ENCODE peak calls at places on chromosomes 7 and 10, in four cellular contexts. Y, X, S and N are unnamed samples.

GRCh38 chr7:12927635-12928434 is 240.4 kb downstream of the ARL4A start:
- DNase-seq in Y (no peak), X (no peak), S (no peak), N (no peak)

GRCh38 chr10:120586471-120586872 is 129.4 kb downstream of the PLPP4 start:
- DNase-seq in Y (peak), X (no peak), S (no peak), N (peak)

GRCh38 chr7:471866-472639 is 47.6 kb downstream of the PDGFA start:
- DNase-seq in Y (peak), X (peak), S (no peak), N (peak)

GRCh38 chr7:129952164-129952652 is 552 bp downstream of the UBE2H start:
- DNase-seq in Y (peak), X (no peak), S (no peak), N (peak)

GRCh38 chr10:1247598-1248261 is 191.5 kb downstream of the WDR37 start:
- DNase-seq in Y (no peak), X (no peak), S (no peak), N (no peak)

GRCh38 chr10:33126118-33126517 is 168.1 kb upstream of the ITGB1 start:
- DNase-seq in Y (no peak), X (no peak), S (no peak), N (peak)

GRCh38 chr10:23826399-23826798 is 382.5 kb upstream of the KIAA1217 start:
- DNase-seq in Y (no peak), X (peak), S (no peak), N (peak)

GRCh38 chr10:118792501-118792900 is 37.7 kb upstream of the CACUL1 start:
- DNase-seq in Y (peak), X (no peak), S (no peak), N (no peak)

GRCh38 chr10:83605783-83606182 is 533.5 kb upstream of the GHITM start:
- DNase-seq in Y (no peak), X (no peak), S (no peak), N (no peak)

GRCh38 chr10:22927661-22928403 is at the start of gene ARMC3:
- DNase-seq in Y (peak), X (peak), S (peak), N (peak)

GRCh38 chr10:47166405-47166777 is 133.6 kb upstream of the GDF10 start:
- DNase-seq in Y (no peak), X (no peak), S (no peak), N (no peak)

GRCh38 chr10:49502358-49502757 is 36.6 kb downstream of the ERCC6 start:
- DNase-seq in Y (no peak), X (no peak), S (no peak), N (peak)

GRCh38 chr7:128530855-128531104 is 54.2 kb downstream of the METTL2B start:
- DNase-seq in Y (no peak), X (no peak), S (no peak), N (no peak)

GRCh38 chr10:99403674-99404073 is 26.8 kb downstream of the GOT1 start:
- DNase-seq in Y (no peak), X (no peak), S (no peak), N (peak)

GRCh38 chr7:12968836-12969422 is 281.5 kb downstream of the ARL4A start:
- DNase-seq in Y (no peak), X (no peak), S (no peak), N (no peak)

GRCh38 chr10:83881647-83882046 is 257.7 kb upstream of the GHITM start:
- DNase-seq in Y (no peak), X (no peak), S (no peak), N (no peak)

GRCh38 chr7:73822319-73823173 is 8.2 kb upstream of the CLDN4 start:
- DNase-seq in Y (peak), X (no peak), S (peak), N (peak)

GRCh38 chr10:95373660-95374059 is 82.9 kb upstream of the PDLIM1 start:
- DNase-seq in Y (no peak), X (no peak), S (no peak), N (no peak)

GRCh38 chr10:62613429-62613828 is 191.1 kb upstream of the ADO start:
- DNase-seq in Y (peak), X (no peak), S (no peak), N (peak)

GRCh38 chr10:68700193-68700592 is 20.8 kb upstream of the CCAR1 start:
- DNase-seq in Y (no peak), X (no peak), S (no peak), N (no peak)

GRCh38 chr7:83827036-83827435 is 178.1 kb upstream of the SEMA3E start:
- DNase-seq in Y (no peak), X (no peak), S (no peak), N (no peak)

GRCh38 chr7:50293509-50294179 is 10.9 kb upstream of the IKZF1 start:
- DNase-seq in Y (no peak), X (no peak), S (no peak), N (no peak)

GRCh38 chr10:60351191-60351853 is 38.4 kb downstream of the ANK3 start:
- DNase-seq in Y (no peak), X (no peak), S (no peak), N (no peak)

GRCh38 chr7:22578048-22578770 is 78.2 kb upstream of the STEAP1B start:
- DNase-seq in Y (peak), X (no peak), S (no peak), N (peak)

GRCh38 chr7:149459540-149460433 is 1.1 kb downstream of the ZNF777 start:
- DNase-seq in Y (peak), X (no peak), S (no peak), N (peak)

GRCh38 chr10:43048301-43049051 is 28.4 kb upstream of the RET start:
- DNase-seq in Y (peak), X (no peak), S (no peak), N (peak)

GRCh38 chr10:115829501-115830215 is 443.3 kb downstream of the GFRA1 start:
- DNase-seq in Y (peak), X (no peak), S (no peak), N (peak)

GRCh38 chr10:14859043-14859442 is 19.6 kb upstream of the SUV39H2 start:
- DNase-seq in Y (no peak), X (no peak), S (no peak), N (no peak)

GRCh38 chr7:128906766-128907559 is 3.5 kb downstream of the KCP start:
- DNase-seq in Y (no peak), X (no peak), S (no peak), N (no peak)

GRCh38 chr10:112842832-112843360 is 107.2 kb upstream of the TCF7L2 start:
- DNase-seq in Y (peak), X (no peak), S (no peak), N (no peak)

GRCh38 chr7:82413237-82413636 is 30.3 kb downstream of the CACNA2D1 start:
- DNase-seq in Y (peak), X (peak), S (no peak), N (no peak)

GRCh38 chr7:42972703-42973500 is 40.7 kb downstream of the MRPL32 start:
- DNase-seq in Y (peak), X (no peak), S (no peak), N (peak)

GRCh38 chr7:136086712-136087111 is 109.6 kb upstream of the MTPN start:
- DNase-seq in Y (peak), X (peak), S (peak), N (peak)

GRCh38 chr10:66941491-66941890 is 15.7 kb downstream of the LRRTM3 start:
- DNase-seq in Y (peak), X (no peak), S (no peak), N (no peak)

GRCh38 chr7:31065021-31065593 is 13.0 kb downstream of the ADCYAP1R1 start:
- DNase-seq in Y (no peak), X (no peak), S (no peak), N (no peak)

GRCh38 chr10:121942749-121943148 is 14.9 kb upstream of the ATE1 start:
- DNase-seq in Y (peak), X (no peak), S (no peak), N (peak)

GRCh38 chr7:112202819-112203218 is 3.4 kb downstream of the DOCK4 start:
- DNase-seq in Y (no peak), X (no peak), S (no peak), N (no peak)

GRCh38 chr7:159177270-159178036 is 32.8 kb upstream of the VIPR2 start:
- DNase-seq in Y (no peak), X (no peak), S (no peak), N (no peak)

GRCh38 chr7:111931016-111931517 is 275.1 kb downstream of the DOCK4 start:
- DNase-seq in Y (peak), X (no peak), S (peak), N (peak)